ENCODE peak calls at places on chromosome X, in six cellular contexts. U, N, Y, Z, W and X are unnamed samples.

GRCh38 chrX:130125090-130125489 is 14.8 kb upstream of the ELF4 start:
- DNase-seq in Z (peak), U (no peak), W (no peak), N (no peak), Y (peak), X (no peak)

GRCh38 chrX:32041181-32041580 is 969.3 kb upstream of the FTHL17 start:
- DNase-seq in Y (no peak), Z (no peak), N (no peak), U (no peak), W (no peak), X (no peak)

GRCh38 chrX:153966841-153967535 is 4.6 kb downstream of the HCFC1 start:
- DNase-seq in Z (no peak), W (no peak), Y (peak), U (no peak), N (no peak), X (no peak)

GRCh38 chrX:2628751-2629315 is 62.3 kb upstream of the CD99 start:
- DNase-seq in Y (no peak), W (no peak), U (no peak), N (no peak), Z (no peak), X (no peak)

GRCh38 chrX:53186363-53186762 is 38.6 kb downstream of the KDM5C start:
- DNase-seq in W (no peak), Z (no peak), Y (peak), N (no peak), U (no peak), X (peak)

GRCh38 chrX:150690126-150690525 is 3.1 kb upstream of the MTMR1 start:
- DNase-seq in U (no peak), W (no peak), Z (no peak), N (no peak), Y (peak), X (no peak)

GRCh38 chrX:112819013-112819635 is 21.5 kb downstream of the AMOT start:
- DNase-seq in N (no peak), Y (peak), W (no peak), U (no peak), Z (no peak), X (peak)

GRCh38 chrX:38880460-38880859 is 79.2 kb downstream of the MID1IP1 start:
- DNase-seq in N (no peak), U (no peak), W (no peak), Z (no peak), Y (peak), X (no peak)

GRCh38 chrX:102746134-102746584 is 25.6 kb downstream of the GPRASP3 start:
- DNase-seq in Z (peak), W (peak), Y (peak), N (peak), U (no peak), X (no peak)

GRCh38 chrX:107686792-107687191 is 58.5 kb downstream of the PRPS1 start:
- DNase-seq in N (no peak), W (no peak), Y (no peak), Z (peak), U (no peak), X (no peak)

GRCh38 chrX:30973784-30974427 is 84.9 kb upstream of the TAB3 start:
- DNase-seq in Z (no peak), Y (no peak), N (no peak), U (no peak), W (no peak), X (no peak)

GRCh38 chrX:40877869-40878268 is 142.5 kb upstream of the MED14 start:
- DNase-seq in U (no peak), W (no peak), Z (no peak), Y (peak), N (no peak), X (no peak)

GRCh38 chrX:154738013-154738738 is 12.7 kb downstream of the GAB3 start:
- DNase-seq in W (no peak), U (no peak), N (no peak), Z (no peak), Y (peak), X (no peak)

GRCh38 chrX:1658083-1658463 is 43.2 kb downstream of the ASMT start:
- DNase-seq in U (no peak), Y (no peak), W (no peak), N (peak), Z (peak), X (no peak)

GRCh38 chrX:17549005-17549685 is 174.1 kb downstream of the NHS start:
- DNase-seq in Y (no peak), N (no peak), U (no peak), W (no peak), Z (peak), X (no peak)

GRCh38 chrX:63664083-63664482 is 120.9 kb downstream of the ARHGEF9 start:
- DNase-seq in N (no peak), W (no peak), U (no peak), Z (no peak), Y (no peak), X (no peak)

GRCh38 chrX:37787353-37787869 is 7.6 kb downstream of the CYBB start:
- DNase-seq in Y (no peak), U (no peak), W (no peak), N (no peak), Z (no peak), X (no peak)

GRCh38 chrX:122703762-122704161 is 480.3 kb upstream of the GRIA3 start:
- DNase-seq in W (no peak), Z (no peak), N (no peak), U (no peak), Y (peak), X (no peak)

GRCh38 chrX:18377802-18378201 is 23.3 kb upstream of the SCML2 start:
- DNase-seq in Y (peak), U (no peak), Z (no peak), N (no peak), W (no peak), X (no peak)

GRCh38 chrX:15738686-15739016 is 581 bp downstream of the CA5B start:
- DNase-seq in W (no peak), U (no peak), N (no peak), Y (peak), Z (no peak), X (no peak)

GRCh38 chrX:7941390-7942042 is 14.3 kb upstream of the PNPLA4 start:
- DNase-seq in U (no peak), Y (peak), W (no peak), Z (no peak), N (no peak), X (no peak)

GRCh38 chrX:32408389-32408788 is 803.0 kb downstream of the DMD start:
- DNase-seq in W (no peak), U (no peak), N (no peak), Y (peak), Z (no peak), X (no peak)

DNA sequence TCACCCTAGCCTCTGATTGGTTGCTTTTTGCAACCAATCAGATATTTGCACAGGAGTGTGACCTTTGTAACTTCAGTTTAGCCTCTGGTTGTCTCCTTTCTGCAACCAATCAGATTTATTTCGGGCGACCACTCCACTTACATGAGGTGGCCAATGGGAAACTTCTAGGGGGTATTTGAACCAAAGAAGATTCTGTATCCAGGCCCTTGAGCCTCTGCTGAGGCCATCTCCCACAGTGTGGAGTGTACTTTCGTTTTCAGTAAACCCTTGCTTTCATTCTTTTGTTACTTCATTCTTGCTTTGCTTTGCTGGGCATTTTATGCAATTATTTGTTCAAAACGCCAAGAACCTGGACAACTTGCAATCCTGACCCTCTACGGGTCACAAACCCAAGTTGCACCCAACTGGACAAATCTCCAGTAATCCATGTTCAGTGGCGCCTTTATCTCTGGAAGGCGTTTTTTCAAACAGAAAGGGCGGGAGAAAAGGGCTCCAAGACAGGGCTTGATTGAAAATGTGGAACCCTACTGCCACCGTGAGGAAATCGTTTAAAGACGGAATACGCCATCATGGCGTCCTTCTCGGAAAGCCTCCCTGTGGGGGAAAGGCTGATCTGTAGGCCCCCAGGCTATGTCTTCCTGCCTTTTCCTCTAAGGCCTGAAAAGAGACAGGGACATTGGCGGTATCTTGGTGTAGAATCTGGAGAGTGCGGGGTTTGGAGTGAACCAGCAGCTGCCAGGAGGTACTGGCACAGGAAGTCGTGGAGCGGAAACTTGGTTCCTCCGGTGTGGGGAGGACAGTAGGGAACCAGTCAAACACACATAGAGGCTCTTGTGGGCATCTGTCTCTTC is 184.6 kb downstream of the OR13H1 start:
- DNase-seq in Y (no peak), N (peak), W (no peak), U (peak), Z (peak), X (no peak)
- TF ChIP-seq CTCF in Y (no peak), N (no peak), W (no peak), U (peak), Z (no peak), X (no peak)

DNA sequence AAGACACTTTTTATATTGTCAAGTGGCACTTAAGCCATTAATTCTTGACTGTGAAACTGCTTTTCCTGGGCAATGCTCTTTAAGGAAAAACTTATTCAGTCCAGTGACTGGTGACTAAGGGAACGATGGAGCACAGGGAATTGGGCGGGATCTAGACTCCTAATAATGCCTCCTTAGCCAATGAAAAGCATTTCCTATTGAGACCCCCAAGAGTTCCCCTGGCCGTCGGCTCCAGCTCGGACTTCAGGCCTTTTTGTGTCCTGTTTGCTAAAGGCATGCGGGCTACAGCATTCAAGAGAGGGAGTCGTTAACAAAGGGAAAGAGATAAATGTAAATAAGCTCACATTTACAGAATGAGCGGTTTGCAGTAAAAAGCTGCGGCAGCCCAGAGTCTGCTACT is at the start of gene LPAR4:
- DNase-seq in Y (no peak), U (no peak), N (no peak), Z (no peak), W (no peak), X (no peak)
- H3K4me3 ChIP-seq in Y (no peak), U (peak), N (peak), Z (no peak), W (peak), X (peak)

GRCh38 chrX:10014462-10015373 is 47.6 kb downstream of the CLDN34 start:
- DNase-seq in N (peak), Z (peak), U (peak), Y (peak), W (peak), X (no peak)

GRCh38 chrX:10012776-10013175 is 45.6 kb downstream of the CLDN34 start:
- DNase-seq in W (no peak), N (no peak), Y (no peak), U (no peak), Z (peak), X (no peak)

GRCh38 chrX:10016516-10017132 is 49.5 kb downstream of the CLDN34 start:
- DNase-seq in Y (no peak), U (no peak), Z (peak), W (no peak), N (no peak), X (no peak)

GRCh38 chrX:10017866-10018265 is 50.7 kb downstream of the CLDN34 start:
- DNase-seq in Y (peak), Z (peak), N (no peak), U (no peak), W (no peak), X (no peak)

GRCh38 chrX:10015711-10016515 is 48.8 kb downstream of the CLDN34 start:
- DNase-seq in N (peak), U (no peak), Y (no peak), Z (peak), W (peak), X (no peak)
- TF ChIP-seq CTCF in N (no peak), U (no peak), Y (no peak), Z (no peak), W (no peak), X (no peak)

GRCh38 chrX:110944323-110944761 is 148.7 kb upstream of the CHRDL1 start:
- DNase-seq in W (no peak), Y (no peak), Z (peak), U (no peak), N (no peak), X (no peak)
- H3K4me3 ChIP-seq in W (no peak), Y (no peak), Z (no peak), U (peak), N (peak), X (no peak)

GRCh38 chrX:81411517-81411916 is 209.6 kb downstream of the SH3BGRL start:
- DNase-seq in Y (no peak), W (no peak), Z (no peak), N (no peak), U (no peak), X (no peak)
- TF ChIP-seq CTCF in Y (no peak), W (no peak), Z (no peak), N (no peak), U (no peak), X (no peak)

DNA sequence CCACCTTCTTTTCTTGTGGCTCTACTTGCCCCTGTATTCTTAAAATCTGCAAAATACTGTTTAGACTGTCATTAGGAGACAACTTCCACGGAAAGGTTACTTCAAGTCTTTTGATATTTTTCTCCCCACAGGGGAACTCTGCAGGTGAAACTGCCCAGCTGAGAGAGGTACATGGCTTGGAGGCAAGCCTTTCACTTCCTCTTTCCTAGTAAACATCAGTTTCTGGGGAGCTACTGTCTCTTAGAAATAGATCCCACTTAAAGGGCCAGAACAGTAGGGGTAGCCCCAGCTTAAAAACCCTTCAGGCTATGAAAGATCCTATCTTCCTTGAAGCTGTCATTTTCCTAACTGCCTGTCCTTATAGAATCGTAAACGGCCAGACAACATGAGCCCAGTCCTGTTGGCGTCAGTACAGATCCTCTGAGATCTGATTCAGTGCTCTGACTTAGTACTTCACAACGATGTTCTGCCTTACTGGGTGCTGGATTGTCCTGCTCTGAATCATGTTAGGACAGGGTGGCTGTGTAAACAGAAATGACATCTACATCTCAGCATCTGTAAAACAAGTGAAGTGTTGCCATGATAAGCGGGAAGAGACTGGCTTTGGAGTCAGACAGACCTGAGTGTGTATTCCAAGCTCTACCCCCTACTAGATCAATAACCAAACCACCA is 102.1 kb downstream of the ITIH6 start:
- DNase-seq in U (no peak), Z (no peak), W (no peak), Y (peak), N (no peak), X (no peak)
- H3K4me3 ChIP-seq in U (no peak), Z (no peak), W (no peak), Y (no peak), N (no peak), X (no peak)

GRCh38 chrX:119492463-119492862 is 24.2 kb downstream of the SLC25A5 start:
- DNase-seq in Z (peak), Y (peak), N (no peak), U (no peak), W (no peak), X (no peak)

GRCh38 chrX:119500061-119500800 is 32.0 kb downstream of the SLC25A5 start:
- DNase-seq in U (no peak), N (no peak), W (no peak), Z (no peak), Y (no peak), X (no peak)

GRCh38 chrX:119497185-119497584 is 28.9 kb downstream of the SLC25A5 start:
- DNase-seq in Y (no peak), Z (no peak), N (no peak), W (no peak), U (no peak), X (no peak)

GRCh38 chrX:119496521-119496829 is 28.2 kb downstream of the SLC25A5 start:
- DNase-seq in Y (no peak), U (no peak), W (no peak), N (no peak), Z (no peak), X (no peak)

GRCh38 chrX:119495734-119496520 is 27.7 kb downstream of the SLC25A5 start:
- DNase-seq in Z (peak), Y (no peak), W (no peak), U (no peak), N (no peak), X (no peak)
- TF ChIP-seq CTCF in Z (no peak), Y (no peak), W (no peak), U (no peak), N (no peak), X (no peak)

GRCh38 chrX:133412665-133413064 is 2.6 kb downstream of the GPC4 start:
- DNase-seq in Y (no peak), W (no peak), N (no peak), Z (no peak), U (no peak), X (no peak)

GRCh38 chrX:133413218-133413925 is 1.9 kb downstream of the GPC4 start:
- DNase-seq in Y (no peak), W (no peak), N (no peak), Z (no peak), U (no peak), X (no peak)

GRCh38 chrX:133410555-133410954 is 4.7 kb downstream of the GPC4 start:
- DNase-seq in W (no peak), U (no peak), N (no peak), Y (no peak), Z (no peak), X (no peak)

GRCh38 chrX:133414399-133415275 is 652 bp downstream of the GPC4 start:
- DNase-seq in Z (peak), N (no peak), W (peak), U (no peak), Y (peak), X (no peak)

DNA sequence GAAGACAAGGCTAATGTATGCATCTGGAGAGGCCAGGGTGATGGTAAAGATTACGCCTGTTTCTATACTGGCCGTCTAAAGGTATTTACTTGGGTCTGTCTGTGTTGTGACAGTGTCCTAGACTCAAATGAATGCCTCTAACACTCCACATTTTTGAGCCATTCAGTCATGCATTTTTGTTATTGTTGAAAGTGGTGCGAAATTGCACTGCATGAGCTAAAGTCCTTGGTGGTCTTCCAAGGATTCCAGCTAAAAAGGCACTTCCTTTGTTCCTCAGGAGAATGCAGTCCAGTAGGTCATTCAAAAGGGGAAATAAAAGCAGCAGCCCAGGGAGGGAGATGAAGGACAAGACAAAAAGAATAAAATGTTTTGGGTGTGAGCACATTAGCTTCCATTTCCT is 3.0 kb downstream of the GPC4 start:
- DNase-seq in W (no peak), N (no peak), U (no peak), Z (no peak), Y (no peak), X (no peak)
- H3K4me3 ChIP-seq in W (peak), N (no peak), U (no peak), Z (no peak), Y (no peak), X (peak)

GRCh38 chrX:9724711-9725110 is 40.9 kb downstream of the GPR143 start:
- DNase-seq in U (no peak), Z (no peak), Y (peak), N (no peak), W (no peak), X (no peak)
- TF ChIP-seq CTCF in U (no peak), Z (no peak), Y (no peak), N (no peak), W (no peak), X (no peak)

DNA sequence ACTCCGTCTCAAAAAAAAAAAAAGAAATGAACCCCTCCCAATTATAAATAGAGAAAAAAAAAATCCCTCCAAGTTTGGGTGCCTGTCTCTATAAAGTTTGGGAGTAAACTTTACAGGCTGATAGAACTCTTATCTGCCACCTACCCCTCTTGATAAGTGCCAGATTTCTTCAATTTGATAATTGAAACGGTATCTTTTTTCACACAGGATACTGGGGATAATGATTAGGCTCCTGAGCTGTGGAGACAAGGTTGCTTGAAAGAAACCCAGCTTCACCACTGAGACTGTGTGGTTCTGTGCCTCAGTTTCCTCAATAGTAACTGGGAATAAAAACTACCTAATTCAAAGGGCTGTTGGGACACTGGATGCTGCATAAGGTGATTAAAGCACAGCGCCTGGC is 606 bp downstream of the EFHC2 start:
- DNase-seq in N (no peak), Y (no peak), U (no peak), Z (no peak), W (no peak), X (no peak)
- H3K4me3 ChIP-seq in N (peak), Y (peak), U (peak), Z (no peak), W (no peak), X (peak)